ENCODE peak calls at places on chromosomes 6 and 20, in five cellular contexts. H is activated CD8-positive, alpha-beta T cell treated with anti-CD3 and anti-CD28 coated beads, Interleukin-2, amount 10 ng/mL, durations not matched to agents 7 days and 5 days; J is upper lobe of right lung; S is WTC11; Y is activated T-cell treated with anti-CD3 and anti-CD28 coated beads, Interleukin-2, amount 50 U/mL, for 72 hours. P is an unnamed sample.

GRCh38 chr6:36033935-36034334 is 6.3 kb downstream of the MAPK14 start:
- ATAC-seq in S (no peak), H (peak; percentile 70), J (peak; percentile 75), Y (peak; percentile 82), P (peak; percentile 73)

GRCh38 chr20:39376788-39377187 is 414.6 kb downstream of the DHX35 start:
- ATAC-seq in S (no peak), H (no peak), Y (no peak), J (no peak), P (no peak)

GRCh38 chr6:113433506-113433991 is 423.6 kb upstream of the MARCKS start:
- ATAC-seq in Y (no peak), J (peak; percentile 91), S (no peak), H (no peak), P (peak; percentile 85)

GRCh38 chr6:24900917-24901697 is 34.7 kb downstream of the RIPOR2 start:
- ATAC-seq in J (no peak), Y (peak; percentile 28), S (no peak), H (no peak), P (no peak)

GRCh38 chr6:8686077-8686476 is 250.7 kb upstream of the SLC35B3 start:
- ATAC-seq in Y (no peak), J (no peak), S (no peak), H (no peak), P (no peak)

GRCh38 chr6:134706153-134706552 is 243.7 kb downstream of the ALDH8A1 start:
- ATAC-seq in H (no peak), J (no peak), Y (no peak), S (peak; percentile 80), P (no peak)

GRCh38 chr20:3711418-3712043 is 869 bp downstream of the SIGLEC1 start:
- ATAC-seq in S (no peak), Y (no peak), H (no peak), J (peak; percentile 55), P (no peak)

GRCh38 chr6:1608976-1609661 is 596 bp upstream of the FOXC1 start:
- ATAC-seq in S (no peak), Y (peak; percentile 12), J (no peak), H (no peak), P (no peak)

GRCh38 chr6:167711784-167712183 is 114.9 kb upstream of the AFDN start:
- ATAC-seq in Y (no peak), H (no peak), S (no peak), J (no peak), P (no peak)

GRCh38 chr6:32558426-32559057 is 28.5 kb upstream of the HLA-DRB5 start:
- ATAC-seq in S (peak; percentile 65), J (peak; percentile 61), H (no peak), Y (no peak), P (peak; percentile 33)

GRCh38 chr6:127249619-127250018 is 17.0 kb upstream of the RNF146 start:
- ATAC-seq in H (no peak), Y (no peak), J (no peak), S (no peak), P (no peak)

GRCh38 chr6:11209941-11210340 is 22.5 kb downstream of the NEDD9 start:
- ATAC-seq in H (no peak), J (no peak), Y (no peak), S (peak; percentile 8), P (no peak)

GRCh38 chr20:32603046-32603726 is 18.1 kb upstream of the NOL4L start:
- ATAC-seq in S (no peak), Y (no peak), H (no peak), J (peak; percentile 61), P (peak; percentile 12)

GRCh38 chr6:41671376-41671775 is 33.1 kb downstream of the MDFI start:
- ATAC-seq in S (no peak), Y (no peak), J (no peak), H (no peak), P (no peak)

GRCh38 chr20:36827541-36828279 is 48.2 kb upstream of the TLDC2 start:
- ATAC-seq in H (peak; percentile 71), S (no peak), Y (no peak), J (no peak), P (no peak)

P was measured in esophagus mucosa.